ENCODE peak calls at places on chromosomes 3 and 15, in six cellular contexts. One of them, this sample, is unnamed.

GRCh38 chr3:30539772-30540171 is 66.6 kb upstream of the TGFBR2 start:
- DNase-seq in H1: no peak
- DNase-seq in A549: no peak
- DNase-seq in SK-N-SH: no peak
- DNase-seq in HepG2: no peak
- DNase-seq in K562: no peak
- DNase-seq in this sample: no peak

GRCh38 chr15:85318048-85318731 is 62.2 kb upstream of the AKAP13 start:
- DNase-seq in H1: no peak
- DNase-seq in SK-N-SH: no peak
- DNase-seq in HepG2: no peak
- DNase-seq in K562: no peak
- DNase-seq in A549: peak; percentile 75
- DNase-seq in this sample: peak; percentile 83

GRCh38 chr15:74251187-74251811 is 15.2 kb downstream of the CCDC33 start:
- DNase-seq in A549: no peak
- DNase-seq in SK-N-SH: peak; percentile 54
- DNase-seq in HepG2: no peak
- DNase-seq in K562: no peak
- DNase-seq in H1: no peak
- DNase-seq in this sample: no peak

GRCh38 chr3:127092776-127093175 is 100.2 kb upstream of the PRR23E start:
- DNase-seq in HepG2: no peak
- DNase-seq in H1: no peak
- DNase-seq in SK-N-SH: no peak
- DNase-seq in A549: no peak
- DNase-seq in K562: no peak
- DNase-seq in this sample: no peak

GRCh38 chr3:159616234-159616825 is 372.3 kb upstream of the IL12A start:
- DNase-seq in K562: no peak
- DNase-seq in SK-N-SH: no peak
- DNase-seq in HepG2: no peak
- DNase-seq in A549: peak; percentile 67
- DNase-seq in H1: no peak
- DNase-seq in this sample: no peak

GRCh38 chr15:80587816-80588456 is 107.2 kb upstream of the ABHD17C start:
- DNase-seq in K562: no peak
- DNase-seq in A549: no peak
- DNase-seq in H1: no peak
- DNase-seq in HepG2: no peak
- DNase-seq in SK-N-SH: no peak
- DNase-seq in this sample: no peak

GRCh38 chr3:57696861-57697321 is 4.0 kb upstream of the DENND6A start:
- DNase-seq in SK-N-SH: no peak
- DNase-seq in H1: no peak
- DNase-seq in A549: no peak
- DNase-seq in HepG2: no peak
- DNase-seq in K562: no peak
- DNase-seq in this sample: no peak

GRCh38 chr15:60962087-60962486 is 267.0 kb downstream of the RORA start:
- DNase-seq in SK-N-SH: no peak
- DNase-seq in H1: no peak
- DNase-seq in HepG2: no peak
- DNase-seq in K562: no peak
- DNase-seq in A549: no peak
- DNase-seq in this sample: no peak

GRCh38 chr3:122350814-122351418 is 25.9 kb downstream of the CSTA start:
- DNase-seq in K562: no peak
- DNase-seq in H1: no peak
- DNase-seq in A549: no peak
- DNase-seq in HepG2: no peak
- DNase-seq in SK-N-SH: no peak
- DNase-seq in this sample: no peak

GRCh38 chr3:159751141-159751540 is 237.5 kb upstream of the IL12A start:
- DNase-seq in SK-N-SH: no peak
- DNase-seq in A549: no peak
- DNase-seq in K562: no peak
- DNase-seq in HepG2: no peak
- DNase-seq in H1: no peak
- DNase-seq in this sample: no peak

GRCh38 chr3:20040476-20041196 is 390 bp downstream of the KAT2B start:
- DNase-seq in A549: peak; percentile 72
- DNase-seq in SK-N-SH: peak; percentile 78
- DNase-seq in K562: peak; percentile 95
- DNase-seq in H1: no peak
- DNase-seq in HepG2: peak; percentile 27
- DNase-seq in this sample: no peak

GRCh38 chr3:100561459-100562158 is 47.8 kb upstream of the ADGRG7 start:
- DNase-seq in A549: no peak
- DNase-seq in HepG2: no peak
- DNase-seq in K562: no peak
- DNase-seq in SK-N-SH: no peak
- DNase-seq in H1: peak; percentile 25
- DNase-seq in this sample: no peak

GRCh38 chr3:42773409-42773751 is 327 bp upstream of the CCDC13 start:
- DNase-seq in H1: no peak
- DNase-seq in HepG2: no peak
- DNase-seq in SK-N-SH: no peak
- DNase-seq in K562: no peak
- DNase-seq in A549: no peak
- DNase-seq in this sample: no peak

GRCh38 chr3:31219131-31219843 is 313.4 kb upstream of the STT3B start:
- DNase-seq in H1: no peak
- DNase-seq in K562: no peak
- DNase-seq in SK-N-SH: no peak
- DNase-seq in HepG2: no peak
- DNase-seq in A549: no peak
- DNase-seq in this sample: peak; percentile 84

GRCh38 chr15:101201411-101202174 is 50.3 kb downstream of the CHSY1 start:
- DNase-seq in K562: peak; percentile 44
- DNase-seq in SK-N-SH: peak; percentile 75
- DNase-seq in HepG2: no peak
- DNase-seq in H1: peak; percentile 41
- DNase-seq in A549: peak; percentile 93
- DNase-seq in this sample: no peak

GRCh38 chr3:12155833-12156232 is 2.9 kb downstream of the TIMP4 start:
- DNase-seq in A549: peak; percentile 69
- DNase-seq in SK-N-SH: no peak
- DNase-seq in K562: peak; percentile 46
- DNase-seq in H1: no peak
- DNase-seq in HepG2: peak; percentile 25
- DNase-seq in this sample: no peak

GRCh38 chr15:74350295-74351275 is 16.9 kb downstream of the CYP11A1 start:
- DNase-seq in H1: no peak
- DNase-seq in A549: no peak
- DNase-seq in HepG2: no peak
- DNase-seq in K562: no peak
- DNase-seq in SK-N-SH: no peak
- DNase-seq in this sample: no peak

GRCh38 chr15:48370460-48370859 is 39.2 kb downstream of the DUT start:
- DNase-seq in H1: no peak
- DNase-seq in A549: no peak
- DNase-seq in K562: no peak
- DNase-seq in SK-N-SH: no peak
- DNase-seq in HepG2: no peak
- DNase-seq in this sample: no peak

GRCh38 chr3:101849714-101850326 is 506 bp downstream of the NFKBIZ start:
- DNase-seq in HepG2: no peak
- DNase-seq in A549: peak; percentile 30
- DNase-seq in SK-N-SH: peak; percentile 76
- DNase-seq in K562: peak; percentile 55
- DNase-seq in H1: no peak
- DNase-seq in this sample: no peak

GRCh38 chr3:197337656-197338055 is 39.2 kb upstream of the DLG1 start:
- DNase-seq in H1: no peak
- DNase-seq in SK-N-SH: no peak
- DNase-seq in K562: no peak
- DNase-seq in HepG2: no peak
- DNase-seq in A549: no peak
- DNase-seq in this sample: no peak

GRCh38 chr15:58931985-58932384 is 1.5 kb downstream of the SLTM start:
- DNase-seq in K562: peak; percentile 49
- DNase-seq in HepG2: peak; percentile 9
- DNase-seq in H1: no peak
- DNase-seq in A549: peak; percentile 22
- DNase-seq in SK-N-SH: peak; percentile 9
- DNase-seq in this sample: peak; percentile 23

GRCh38 chr3:193569119-193569518 is 14.4 kb upstream of the ATP13A4 start:
- DNase-seq in K562: no peak
- DNase-seq in A549: no peak
- DNase-seq in SK-N-SH: no peak
- DNase-seq in HepG2: no peak
- DNase-seq in H1: no peak
- DNase-seq in this sample: no peak

GRCh38 chr3:193574488-193575072 is 18.4 kb upstream of the OPA1 start:
- DNase-seq in HepG2: no peak
- DNase-seq in K562: no peak
- DNase-seq in SK-N-SH: no peak
- DNase-seq in A549: no peak
- DNase-seq in H1: no peak
- DNase-seq in this sample: no peak

GRCh38 chr3:193573403-193573802 is 18.7 kb upstream of the ATP13A4 start:
- DNase-seq in K562: no peak
- DNase-seq in A549: no peak
- DNase-seq in SK-N-SH: no peak
- DNase-seq in HepG2: no peak
- DNase-seq in H1: no peak
- DNase-seq in this sample: no peak

DNA sequence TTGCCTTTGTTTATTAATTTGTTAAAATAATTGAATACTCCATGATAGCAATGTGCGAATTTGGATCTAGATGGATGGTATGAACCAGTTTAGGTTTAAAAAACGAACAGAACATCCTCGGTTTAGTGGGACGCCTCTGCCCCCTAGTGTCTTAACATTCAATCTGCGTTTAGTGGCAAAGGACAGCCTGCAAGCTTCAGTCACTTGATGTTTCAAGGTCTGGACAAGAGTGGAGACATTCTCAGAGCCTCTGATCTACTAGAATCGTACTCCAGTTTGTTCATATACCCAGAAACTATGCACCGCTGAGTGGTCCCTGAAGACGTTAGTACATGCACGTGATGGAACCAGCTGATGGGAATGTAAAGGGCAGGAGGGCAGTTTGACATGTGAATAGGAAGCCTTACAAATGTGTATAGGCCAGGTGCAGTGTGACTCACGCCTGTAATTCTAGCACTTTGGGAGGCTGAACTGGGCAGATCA is 17.8 kb upstream of the ATP13A4 start:
- DNase-seq in K562: peak; percentile 74
- DNase-seq in A549: peak; percentile 73
- DNase-seq in H1: no peak
- DNase-seq in SK-N-SH: peak; percentile 61
- DNase-seq in HepG2: peak; percentile 44
- DNase-seq in this sample: no peak
- TF ChIP-seq CHD2 in K562: no peak
- TF ChIP-seq CHD2 in A549: no peak
- TF ChIP-seq CHD2 in H1: no peak
- TF ChIP-seq CHD2 in SK-N-SH: no peak
- TF ChIP-seq CHD2 in HepG2: no peak
- TF ChIP-seq CHD2 in this sample: no peak

DNA sequence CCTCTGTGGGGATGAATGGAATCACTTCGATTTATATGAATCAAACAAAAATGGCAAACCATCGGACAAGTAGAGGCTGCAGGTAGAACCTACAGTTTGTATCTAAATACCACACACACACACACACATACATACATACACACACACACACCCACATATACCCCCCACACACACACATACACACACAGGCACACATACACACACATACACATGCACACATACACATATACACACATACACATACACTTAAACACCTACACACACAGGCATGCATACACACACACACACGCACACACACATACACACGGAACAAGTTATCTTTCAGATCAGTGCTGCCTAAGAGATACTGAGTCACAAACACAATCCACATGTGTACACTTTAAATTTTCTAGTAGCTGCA is 24.3 kb downstream of the HEG1 start:
- DNase-seq in HepG2: no peak
- DNase-seq in K562: no peak
- DNase-seq in A549: no peak
- DNase-seq in H1: no peak
- DNase-seq in SK-N-SH: no peak
- DNase-seq in this sample: no peak
- TF ChIP-seq CHD2 in HepG2: no peak
- TF ChIP-seq CHD2 in K562: no peak
- TF ChIP-seq CHD2 in A549: no peak
- TF ChIP-seq CHD2 in H1: no peak
- TF ChIP-seq CHD2 in SK-N-SH: no peak
- TF ChIP-seq CHD2 in this sample: no peak

DNA sequence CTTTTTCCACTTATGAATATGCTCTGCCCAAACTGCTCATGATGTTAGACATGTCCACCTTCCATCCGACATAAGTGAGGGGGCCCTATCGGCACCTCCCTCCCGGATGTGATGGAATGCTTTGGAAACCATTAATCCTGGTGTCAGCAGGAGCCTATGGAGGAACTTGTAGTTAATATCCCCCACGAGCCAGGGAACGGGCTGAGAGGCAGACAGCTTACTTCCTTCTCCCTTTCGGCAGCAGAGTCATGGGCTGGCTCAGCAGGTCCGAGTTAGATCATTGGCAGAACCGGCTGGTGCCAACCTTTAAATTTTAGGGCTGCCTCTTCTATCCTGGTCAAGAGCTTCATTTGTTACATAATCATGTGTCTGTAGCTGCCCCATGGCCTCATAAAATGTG is 61.9 kb upstream of the RGMA start:
- DNase-seq in A549: no peak
- DNase-seq in K562: no peak
- DNase-seq in SK-N-SH: no peak
- DNase-seq in H1: no peak
- DNase-seq in HepG2: no peak
- DNase-seq in this sample: no peak
- TF ChIP-seq CHD2 in A549: no peak
- TF ChIP-seq CHD2 in K562: no peak
- TF ChIP-seq CHD2 in SK-N-SH: no peak
- TF ChIP-seq CHD2 in H1: no peak
- TF ChIP-seq CHD2 in HepG2: no peak
- TF ChIP-seq CHD2 in this sample: no peak

GRCh38 chr3:188294823-188295487 is 141.0 kb downstream of the LPP start:
- DNase-seq in K562: no peak
- DNase-seq in H1: no peak
- DNase-seq in HepG2: peak; percentile 99
- DNase-seq in SK-N-SH: no peak
- DNase-seq in A549: peak; percentile 87
- DNase-seq in this sample: no peak

GRCh38 chr3:188295876-188296275 is 141.9 kb downstream of the LPP start:
- DNase-seq in HepG2: no peak
- DNase-seq in H1: no peak
- DNase-seq in K562: no peak
- DNase-seq in SK-N-SH: no peak
- DNase-seq in A549: no peak
- DNase-seq in this sample: no peak

GRCh38 chr3:188298585-188298984 is 144.6 kb downstream of the LPP start:
- DNase-seq in SK-N-SH: no peak
- DNase-seq in A549: no peak
- DNase-seq in H1: no peak
- DNase-seq in HepG2: no peak
- DNase-seq in K562: no peak
- DNase-seq in this sample: no peak

GRCh38 chr3:188299068-188299467 is 145.1 kb downstream of the LPP start:
- DNase-seq in A549: no peak
- DNase-seq in K562: no peak
- DNase-seq in SK-N-SH: no peak
- DNase-seq in HepG2: no peak
- DNase-seq in H1: no peak
- DNase-seq in this sample: no peak

GRCh38 chr3:188296761-188297689 is 143.1 kb downstream of the LPP start:
- DNase-seq in K562: no peak
- DNase-seq in A549: peak; percentile 73
- DNase-seq in HepG2: peak; percentile 93
- DNase-seq in H1: no peak
- DNase-seq in SK-N-SH: no peak
- DNase-seq in this sample: no peak
- TF ChIP-seq CHD2 in K562: no peak
- TF ChIP-seq CHD2 in A549: no peak
- TF ChIP-seq CHD2 in HepG2: no peak
- TF ChIP-seq CHD2 in H1: no peak
- TF ChIP-seq CHD2 in SK-N-SH: no peak
- TF ChIP-seq CHD2 in this sample: no peak

This sample was measured in GM12878.